ENCODE peak calls at places on chromosomes 2 and 18, in nine cellular contexts. S is AG04450, N is hepatocyte, T is thoracic aorta, D is transverse colon, O is AG10803, Q is SK-N-SH, H is esophagus squamous epithelium, U is sigmoid colon. M is an unnamed sample.

GRCh38 chr2:128444816-128445532 is 126.3 kb upstream of the HS6ST1 start:
- DNase-seq in S (no peak), N (no peak), T (no peak), D (no peak), O (no peak), Q (no peak), H (no peak), U (no peak), M (no peak)

GRCh38 chr2:83665894-83666293 is 793.2 kb downstream of the SUCLG1 start:
- DNase-seq in S (no peak), N (no peak), T (no peak), D (no peak), O (peak), Q (no peak), H (no peak), U (no peak), M (peak)

GRCh38 chr2:222582931-222583330 is 73.0 kb downstream of the FARSB start:
- DNase-seq in S (no peak), N (no peak), T (no peak), D (no peak), O (no peak), Q (no peak), H (no peak), U (no peak), M (peak)

GRCh38 chr2:42142476-42143184 is 26.5 kb upstream of the EML4 start:
- DNase-seq in S (no peak), N (peak), T (no peak), D (no peak), O (no peak), Q (no peak), H (no peak), U (no peak), M (peak)

GRCh38 chr18:46096651-46097300 is 1.3 kb downstream of the ATP5F1A start:
- DNase-seq in S (no peak), N (no peak), T (no peak), D (no peak), O (no peak), Q (no peak), H (no peak), U (no peak), M (peak)

GRCh38 chr2:15038373-15039364 is 406.2 kb downstream of the LRATD1 start:
- DNase-seq in S (no peak), N (no peak), T (no peak), D (no peak), O (no peak), Q (no peak), H (no peak), U (no peak), M (no peak)

GRCh38 chr18:74806700-74807416 is 209.2 kb downstream of the ZNF407 start:
- DNase-seq in S (peak), N (peak), T (no peak), D (no peak), O (peak), Q (no peak), H (no peak), U (no peak), M (peak)

GRCh38 chr2:169452080-169452479 is 27.2 kb upstream of the BBS5 start:
- DNase-seq in S (no peak), N (peak), T (no peak), D (no peak), O (peak), Q (peak), H (no peak), U (no peak), M (peak)

GRCh38 chr2:144629937-144630336 is 110.0 kb upstream of the ZEB2 start:
- DNase-seq in S (no peak), N (no peak), T (no peak), D (no peak), O (peak), Q (no peak), H (no peak), U (no peak), M (no peak)

GRCh38 chr2:61970807-61971556 is 65.5 kb downstream of the COMMD1 start:
- DNase-seq in S (no peak), N (no peak), T (no peak), D (no peak), O (no peak), Q (no peak), H (no peak), U (no peak), M (no peak)

GRCh38 chr2:174124171-174124570 is 124.2 kb downstream of the OLA1 start:
- DNase-seq in S (no peak), N (no peak), T (no peak), D (no peak), O (no peak), Q (no peak), H (no peak), U (no peak), M (no peak)

GRCh38 chr18:74692367-74693013 is 94.8 kb downstream of the ZNF407 start:
- DNase-seq in S (no peak), N (no peak), T (no peak), D (no peak), O (no peak), Q (no peak), H (no peak), U (no peak), M (no peak)

GRCh38 chr2:223954401-223954800 is 2.9 kb upstream of the MRPL44 start:
- DNase-seq in S (peak), N (peak), T (no peak), D (no peak), O (peak), Q (no peak), H (no peak), U (no peak), M (peak)

GRCh38 chr18:47944972-47945843 is 14.7 kb upstream of the SMAD2 start:
- DNase-seq in S (no peak), N (peak), T (no peak), D (no peak), O (no peak), Q (no peak), H (no peak), U (no peak), M (peak)

GRCh38 chr2:128307595-128307994 is 11.1 kb downstream of the HS6ST1 start:
- DNase-seq in S (no peak), N (no peak), T (no peak), D (no peak), O (no peak), Q (no peak), H (no peak), U (peak), M (no peak)

GRCh38 chr2:41926614-41927580 is 120.9 kb upstream of the PKDCC start:
- DNase-seq in S (no peak), N (no peak), T (no peak), D (peak), O (peak), Q (no peak), H (no peak), U (peak), M (peak)

GRCh38 chr2:10042301-10043161 is 819 bp upstream of the KLF11 start:
- DNase-seq in S (no peak), N (peak), T (peak), D (peak), O (peak), Q (no peak), H (peak), U (peak), M (peak)

GRCh38 chr18:361941-362913 is 94.4 kb upstream of the THOC1 start:
- DNase-seq in S (peak), N (peak), T (no peak), D (no peak), O (peak), Q (peak), H (no peak), U (peak), M (peak)

GRCh38 chr18:75482880-75483279 is 55.4 kb upstream of the SMIM21 start:
- DNase-seq in S (no peak), N (no peak), T (no peak), D (no peak), O (no peak), Q (no peak), H (no peak), U (no peak), M (no peak)

GRCh38 chr2:189191766-189192165 is 12.2 kb upstream of the COL5A2 start:
- DNase-seq in S (no peak), N (no peak), T (no peak), D (no peak), O (peak), Q (no peak), H (no peak), U (no peak), M (peak)

GRCh38 chr18:76814256-76814655 is 8.1 kb upstream of the ZNF236 start:
- DNase-seq in S (no peak), N (no peak), T (no peak), D (no peak), O (no peak), Q (no peak), H (no peak), U (no peak), M (no peak)

GRCh38 chr2:121335294-121336290 is 50.6 kb upstream of the TFCP2L1 start:
- DNase-seq in S (no peak), N (no peak), T (no peak), D (peak), O (no peak), Q (no peak), H (no peak), U (peak), M (no peak)

GRCh38 chr2:238290079-238290478 is 1.7 kb upstream of the PER2 start:
- DNase-seq in S (no peak), N (peak), T (no peak), D (peak), O (no peak), Q (no peak), H (peak), U (peak), M (no peak)

GRCh38 chr18:48408727-48409590 is at the start of gene ZBTB7C:
- DNase-seq in S (no peak), N (peak), T (no peak), D (peak), O (peak), Q (peak), H (no peak), U (no peak), M (no peak)

GRCh38 chr2:145563752-145564615 is 1044.1 kb upstream of the ZEB2 start:
- DNase-seq in S (peak), N (peak), T (no peak), D (no peak), O (no peak), Q (no peak), H (no peak), U (no peak), M (peak)

GRCh38 chr2:85011098-85011497 is 40.1 kb downstream of the KCMF1 start:
- DNase-seq in S (no peak), N (no peak), T (no peak), D (no peak), O (no peak), Q (no peak), H (no peak), U (no peak), M (peak)

GRCh38 chr18:39198376-39198775 is 1632.8 kb upstream of the CELF4 start:
- DNase-seq in S (no peak), N (no peak), T (no peak), D (no peak), O (no peak), Q (no peak), H (no peak), U (no peak), M (peak)

GRCh38 chr18:13488281-13488929 is 238.0 kb downstream of the FAM210A start:
- DNase-seq in S (no peak), N (no peak), T (no peak), D (no peak), O (no peak), Q (no peak), H (no peak), U (no peak), M (no peak)

GRCh38 chr2:176123483-176123843 is 944 bp downstream of the HOXD9 start:
- DNase-seq in S (no peak), N (no peak), T (no peak), D (no peak), O (no peak), Q (no peak), H (no peak), U (no peak), M (no peak)

GRCh38 chr2:176122633-176123482 is at the start of gene HOXD9:
- DNase-seq in S (no peak), N (no peak), T (no peak), D (peak), O (peak), Q (peak), H (no peak), U (peak), M (peak)

GRCh38 chr2:176120369-176121307 is 1.9 kb upstream of the HOXD9 start:
- DNase-seq in S (no peak), N (no peak), T (no peak), D (no peak), O (no peak), Q (no peak), H (no peak), U (no peak), M (no peak)

GRCh38 chr2:176121377-176122111 is 975 bp upstream of the HOXD9 start:
- DNase-seq in S (no peak), N (no peak), T (no peak), D (no peak), O (no peak), Q (peak), H (no peak), U (peak), M (no peak)

GRCh38 chr2:176122266-176122632 is 270 bp upstream of the HOXD9 start:
- DNase-seq in S (no peak), N (no peak), T (no peak), D (no peak), O (no peak), Q (peak), H (no peak), U (no peak), M (no peak)
- H3K4me3 ChIP-seq in S (no peak), N (no peak), T (peak), D (peak), O (peak), Q (peak), H (peak), U (peak), M (peak)

GRCh38 chr2:231359484-231359883 is 36.0 kb upstream of the B3GNT7 start:
- DNase-seq in S (no peak), N (no peak), T (no peak), D (no peak), O (no peak), Q (no peak), H (no peak), U (peak), M (no peak)

GRCh38 chr2:231361701-231362588 is 33.6 kb upstream of the B3GNT7 start:
- DNase-seq in S (no peak), N (no peak), T (no peak), D (peak), O (no peak), Q (no peak), H (no peak), U (peak), M (no peak)

GRCh38 chr2:231360881-231361294 is 34.6 kb upstream of the B3GNT7 start:
- DNase-seq in S (no peak), N (no peak), T (no peak), D (peak), O (no peak), Q (no peak), H (no peak), U (peak), M (no peak)

GRCh38 chr2:231359948-231360347 is 35.6 kb upstream of the B3GNT7 start:
- DNase-seq in S (no peak), N (no peak), T (no peak), D (peak), O (no peak), Q (peak), H (no peak), U (peak), M (no peak)

GRCh38 chr2:231360401-231360800 is 35.1 kb upstream of the B3GNT7 start:
- DNase-seq in S (no peak), N (no peak), T (no peak), D (no peak), O (no peak), Q (no peak), H (no peak), U (peak), M (no peak)
- TF ChIP-seq CTCF in S (no peak), N (no peak), T (no peak), D (no peak), O (no peak), Q (no peak), H (no peak), U (no peak), M (no peak)

GRCh38 chr2:39779926-39780325 is 868 bp upstream of the THUMPD2 start:
- DNase-seq in S (no peak), N (no peak), T (no peak), D (no peak), O (no peak), Q (no peak), H (no peak), U (no peak), M (no peak)
- H3K4me3 ChIP-seq in S (no peak), N (no peak), T (peak), D (peak), O (no peak), Q (no peak), H (no peak), U (no peak), M (no peak)

GRCh38 chr2:197167608-197168287 is 142.8 kb downstream of the ANKRD44 start:
- DNase-seq in S (no peak), N (no peak), T (no peak), D (no peak), O (no peak), Q (no peak), H (no peak), U (no peak), M (no peak)

GRCh38 chr2:197171582-197171981 is 139.0 kb downstream of the ANKRD44 start:
- DNase-seq in S (no peak), N (no peak), T (no peak), D (no peak), O (no peak), Q (no peak), H (no peak), U (no peak), M (no peak)

GRCh38 chr2:197170137-197170682 is 140.4 kb downstream of the ANKRD44 start:
- DNase-seq in S (no peak), N (no peak), T (no peak), D (no peak), O (no peak), Q (no peak), H (no peak), U (no peak), M (peak)

GRCh38 chr2:197165020-197165419 is 145.6 kb downstream of the ANKRD44 start:
- DNase-seq in S (no peak), N (no peak), T (no peak), D (no peak), O (no peak), Q (no peak), H (no peak), U (no peak), M (no peak)

DNA sequence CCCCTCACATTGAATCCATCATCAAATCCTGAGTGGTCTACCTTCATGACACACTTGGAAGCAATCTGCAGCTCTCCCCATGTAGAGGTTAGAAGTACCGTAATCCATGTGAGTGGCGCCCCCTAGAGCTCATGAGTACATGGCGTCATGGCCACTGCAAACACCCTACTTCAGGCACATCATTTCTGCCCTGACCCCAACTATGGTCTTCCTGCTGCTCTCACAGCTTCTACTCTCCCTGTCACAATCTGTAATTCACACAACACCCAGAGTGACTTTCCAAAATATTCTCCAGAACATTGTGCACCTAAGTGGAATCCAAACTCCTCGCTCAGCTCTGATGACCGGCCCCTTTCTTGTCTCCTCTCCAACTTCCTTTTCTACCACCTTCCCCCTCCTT is 141.9 kb downstream of the ANKRD44 start:
- DNase-seq in S (no peak), N (peak), T (no peak), D (peak), O (peak), Q (peak), H (peak), U (peak), M (peak)
- TF ChIP-seq CTCF in S (peak), N (peak), T (peak), D (peak), O (peak), Q (peak), H (peak), U (peak), M (peak)

GRCh38 chr2:177252808-177253531 is 11.6 kb downstream of the NFE2L2 start:
- DNase-seq in S (no peak), N (no peak), T (no peak), D (no peak), O (no peak), Q (no peak), H (no peak), U (no peak), M (no peak)
- H3K4me3 ChIP-seq in S (no peak), N (no peak), T (no peak), D (no peak), O (no peak), Q (no peak), H (no peak), U (no peak), M (no peak)

DNA sequence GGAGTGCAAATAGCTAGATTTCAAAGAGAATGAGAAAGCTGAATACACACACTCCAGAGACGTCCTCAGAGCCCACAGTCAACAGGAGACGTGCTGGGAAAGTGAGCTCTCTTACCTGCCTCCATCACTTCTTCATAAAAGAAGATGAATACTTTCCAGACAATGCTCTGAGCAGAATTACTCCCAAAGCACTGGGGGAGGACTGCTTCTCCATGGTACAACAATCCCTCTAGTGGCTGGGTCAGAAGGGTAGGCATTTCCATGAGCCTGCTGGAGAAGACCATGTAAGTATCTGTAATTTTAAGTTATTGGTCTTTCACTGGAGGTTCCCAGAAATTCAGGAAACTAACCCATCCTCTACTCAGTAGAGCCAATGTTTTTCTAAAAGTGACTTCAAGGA is 190.3 kb downstream of the RBM43 start:
- DNase-seq in S (no peak), N (peak), T (no peak), D (no peak), O (peak), Q (no peak), H (no peak), U (no peak), M (peak)
- TF ChIP-seq CTCF in S (peak), N (peak), T (no peak), D (no peak), O (peak), Q (peak), H (peak), U (no peak), M (peak)

GRCh38 chr18:10490401-10491289 is 35.2 kb upstream of the NAPG start:
- DNase-seq in S (no peak), N (peak), T (no peak), D (peak), O (no peak), Q (no peak), H (no peak), U (no peak), M (no peak)
- H3K4me3 ChIP-seq in S (no peak), N (no peak), T (no peak), D (no peak), O (no peak), Q (no peak), H (no peak), U (no peak), M (no peak)

GRCh38 chr2:3536682-3537632 is 17.6 kb upstream of the ADI1 start:
- DNase-seq in S (no peak), N (peak), T (no peak), D (no peak), O (peak), Q (peak), H (no peak), U (peak), M (peak)
- TF ChIP-seq CTCF in S (peak), N (peak), T (peak), D (peak), O (peak), Q (peak), H (peak), U (peak), M (peak)

M was measured in fibroblast of mammary gland.